ENCODE peak calls at places on chromosomes 11 and 22, in six cellular contexts. R, M, K, C, W and X are unnamed samples.
A peak's percentile ranks its signal among the peaks of the same experiment; 100 is the strongest.

GRCh38 chr11:67698247-67698646 is 23.8 kb upstream of the ALDH3B2 start:
- DNase-seq in R (no peak), M (no peak), K (no peak), C (no peak), W (no peak), X (peak; percentile 17)

GRCh38 chr22:44761025-44761424 is 8.7 kb downstream of the ARHGAP8 start:
- DNase-seq in R (no peak), M (no peak), K (no peak), C (no peak), W (no peak), X (no peak)

GRCh38 chr11:116654526-116654925 is 118.3 kb downstream of the BUD13 start:
- DNase-seq in R (no peak), M (no peak), K (no peak), C (no peak), W (no peak), X (no peak)

GRCh38 chr22:22867996-22868715 is 19.5 kb upstream of the IGLL5 start:
- DNase-seq in R (no peak), M (no peak), K (no peak), C (no peak), W (no peak), X (no peak)

GRCh38 chr22:42172385-42173172 is 42.0 kb upstream of the CYP2D6 start:
- DNase-seq in R (no peak), M (no peak), K (no peak), C (no peak), W (no peak), X (no peak)

GRCh38 chr11:76361365-76361764 is 19.6 kb downstream of the THAP12 start:
- DNase-seq in R (no peak), M (no peak), K (no peak), C (no peak), W (no peak), X (no peak)

GRCh38 chr11:34080609-34081008 is 24.8 kb upstream of the NAT10 start:
- DNase-seq in R (no peak), M (no peak), K (no peak), C (no peak), W (no peak), X (no peak)

GRCh38 chr11:64112771-64113461 is 53.0 kb downstream of the MACROD1 start:
- DNase-seq in R (no peak), M (no peak), K (no peak), C (no peak), W (no peak), X (no peak)